ENCODE peak calls at places on chromosomes 4 and X, in eight cellular contexts. J is T-helper 17 cell; S is midbrain; K is iris pigment epithelial cell; B is CD8-positive, alpha-beta memory T cell; X is T-helper 2 cell; M is HEK293T; F is GM12865. G is an unnamed sample.

GRCh38 chr4:41207330-41207831 is 7.0 kb downstream of the APBB2 start:
- DNase-seq in S (no peak), K (peak), J (no peak), F (no peak), X (no peak), M (no peak), B (no peak), G (peak)

GRCh38 chrX:12984629-12985303 is 9.9 kb downstream of the TMSB4X start:
- DNase-seq in M (no peak), F (peak), J (no peak), S (no peak), K (peak), X (peak), B (peak), G (peak)

GRCh38 chr4:16532240-16532990 is 306.1 kb upstream of the TAPT1 start:
- DNase-seq in M (no peak), K (peak), B (no peak), J (no peak), F (no peak), S (no peak), X (no peak), G (peak)

GRCh38 chr4:76458829-76459228 is 23.8 kb downstream of the SHROOM3 start:
- DNase-seq in F (no peak), B (no peak), J (no peak), S (no peak), M (peak), X (no peak), K (peak), G (peak)

GRCh38 chrX:74534569-74535038 is 79.8 kb downstream of the RLIM start:
- DNase-seq in M (no peak), K (peak), S (no peak), B (no peak), F (peak), X (peak), J (no peak), G (peak)

GRCh38 chr4:159070742-159071141 is 32.1 kb upstream of the RAPGEF2 start:
- DNase-seq in M (no peak), J (no peak), S (peak), F (no peak), B (no peak), X (no peak), K (peak), G (peak)

GRCh38 chrX:67503004-67503403 is 40.8 kb upstream of the AR start:
- DNase-seq in K (no peak), M (no peak), J (no peak), F (no peak), X (no peak), B (no peak), S (no peak), G (no peak)

GRCh38 chrX:133742602-133743305 is 242.6 kb downstream of the GPC3 start:
- DNase-seq in B (no peak), K (no peak), S (no peak), M (no peak), J (no peak), X (no peak), F (no peak), G (no peak)

GRCh38 chrX:69362889-69363288 is 141.2 kb upstream of the NALF2 start:
- DNase-seq in K (no peak), J (no peak), X (no peak), S (no peak), B (no peak), F (peak), M (no peak), G (peak)

GRCh38 chrX:39591099-39591498 is 506.7 kb downstream of the BCOR start:
- DNase-seq in F (no peak), S (no peak), M (no peak), B (no peak), K (no peak), J (no peak), X (no peak), G (no peak)

G was measured in EL.